ENCODE peak calls at places on chromosomes 12 and 14, in ten cellular contexts. C is ecto neural progenitor cell; I is activated T-helper 1 cell treated with anti-CD3 and anti-CD28 coated beads, Interleukin-12 subunit alpha, Interleukin-12 subunit beta, Interleukin-2, Interleukin-4 antibody, amounts not matched to agents 30 ng/mL and 10 ng/mL and 1 ng/mL, durations not matched to agents 14 hours and 24 hours and 36 hours; S is tibial nerve; J is stimulated activated CD4-positive, alpha-beta T cell treated with anti-CD3 and anti-CD28 coated beads, Interleukin-12 subunit alpha, Interleukin-12 subunit beta, amount 100 ng/mL, for 24 hours; L is activated effector memory CD4-positive, alpha-beta T cell treated with Interleukin-2 at 50 U/mL for 16 hours; G is coronary artery; P is ACHN; F is HCEC 1CT; Z is NCI-H345. N is an unnamed sample.

GRCh38 chr12:101166866-101167265 is 43.2 kb downstream of the SLC5A8 start:
- DNase-seq in J (no peak), L (no peak), G (no peak), P (no peak), Z (no peak), S (no peak), I (no peak), F (no peak), C (no peak), N (no peak)

GRCh38 chr14:101862177-101862576 is 100.7 kb downstream of the PPP2R5C start:
- DNase-seq in F (no peak), Z (no peak), L (no peak), J (no peak), P (peak), S (no peak), C (no peak), G (no peak), I (no peak), N (no peak)

GRCh38 chr14:92449404-92449975 is 64.1 kb upstream of the RIN3 start:
- DNase-seq in L (no peak), G (no peak), S (no peak), C (no peak), Z (no peak), P (no peak), F (no peak), I (no peak), J (no peak), N (no peak)

GRCh38 chr14:76975865-76976622 is 52.5 kb downstream of the IRF2BPL start:
- DNase-seq in S (no peak), L (no peak), C (peak), I (no peak), Z (no peak), F (no peak), P (no peak), G (no peak), J (no peak), N (no peak)

GRCh38 chr14:39267592-39268112 is 33.9 kb downstream of the MIA2 start:
- DNase-seq in J (no peak), L (no peak), C (no peak), S (peak), F (no peak), I (no peak), Z (peak), G (no peak), P (peak), N (peak)

GRCh38 chr12:74538491-74539258 is 1.0 kb downstream of the ATXN7L3B start:
- DNase-seq in C (no peak), P (no peak), J (no peak), G (no peak), F (no peak), I (peak), S (no peak), L (peak), Z (no peak), N (no peak)

GRCh38 chr12:122835693-122836026 is 403 bp downstream of the HIP1R start:
- DNase-seq in P (peak), F (no peak), J (no peak), C (peak), S (no peak), I (peak), G (no peak), L (no peak), Z (peak), N (no peak)

GRCh38 chr14:59161571-59162175 is 26.8 kb upstream of the DAAM1 start:
- DNase-seq in P (no peak), I (no peak), L (no peak), C (no peak), F (peak), J (no peak), S (no peak), Z (no peak), G (peak), N (no peak)

GRCh38 chr14:33943081-33943480 is 7.8 kb downstream of the EGLN3 start:
- DNase-seq in J (no peak), C (no peak), I (no peak), G (no peak), F (no peak), L (no peak), P (no peak), Z (peak), S (no peak), N (no peak)

GRCh38 chr12:91423336-91424050 is 240.9 kb upstream of the DCN start:
- DNase-seq in G (no peak), L (no peak), P (no peak), Z (no peak), C (no peak), I (no peak), J (no peak), F (no peak), S (no peak), N (no peak)

GRCh38 chr12:11672361-11672760 is 22.9 kb downstream of the ETV6 start:
- DNase-seq in P (no peak), S (no peak), Z (no peak), L (no peak), J (no peak), I (no peak), C (no peak), G (no peak), F (no peak), N (no peak)

GRCh38 chr12:47741340-47741703 is 16.0 kb upstream of the ENDOU start:
- DNase-seq in Z (peak), F (no peak), C (no peak), P (peak), J (no peak), G (no peak), I (no peak), L (peak), S (peak), N (no peak)

GRCh38 chr12:5964913-5965900 is 20.1 kb upstream of the ANO2 start:
- DNase-seq in P (no peak), S (no peak), L (no peak), F (no peak), J (no peak), G (no peak), C (peak), Z (no peak), I (no peak), N (no peak)

GRCh38 chr14:35221462-35221861 is 70.7 kb upstream of the PSMA6 start:
- DNase-seq in S (no peak), G (no peak), P (no peak), F (no peak), Z (no peak), J (no peak), C (no peak), L (no peak), I (no peak), N (no peak)